ENCODE peak calls at places on chromosome 1, in four cellular contexts. C, M, Z and J are unnamed samples.

GRCh38 chr1:229221106-229222019 is 49.5 kb upstream of the RAB4A start:
- DNase-seq in M (peak; percentile 98), Z (no peak), C (peak; percentile 53), J (peak; percentile 34)

GRCh38 chr1:76950306-76950705 is 83.0 kb downstream of the ST6GALNAC5 start:
- DNase-seq in Z (no peak), C (no peak), M (no peak), J (no peak)

GRCh38 chr1:180117764-180118116 is 36.9 kb upstream of the QSOX1 start:
- DNase-seq in Z (no peak), M (no peak), C (peak; percentile 35), J (no peak)

GRCh38 chr1:236465231-236465958 is 58.4 kb upstream of the LGALS8 start:
- DNase-seq in C (no peak), M (no peak), Z (no peak), J (no peak)

GRCh38 chr1:3283849-3284248 is 170.6 kb upstream of the ARHGEF16 start:
- DNase-seq in Z (peak; percentile 30), C (peak; percentile 27), M (peak; percentile 10), J (peak; percentile 88)

GRCh38 chr1:6802454-6802853 is 17.2 kb downstream of the CAMTA1 start:
- DNase-seq in M (no peak), C (no peak), Z (no peak), J (no peak)

GRCh38 chr1:22553991-22554522 is 9.2 kb upstream of the EPHA8 start:
- DNase-seq in M (no peak), Z (peak; percentile 36), C (no peak), J (no peak)

GRCh38 chr1:154609398-154610380 is 1.7 kb upstream of the ADAR start:
- DNase-seq in C (no peak), Z (no peak), M (no peak), J (peak; percentile 66)

GRCh38 chr1:93338426-93338825 is 7.3 kb upstream of the DR1 start:
- DNase-seq in Z (no peak), C (peak; percentile 28), M (no peak), J (no peak)

GRCh38 chr1:1761504-1762376 is 16.5 kb downstream of the NADK start:
- DNase-seq in C (no peak), M (no peak), Z (no peak), J (no peak)

GRCh38 chr1:11802616-11802972 is 3.2 kb downstream of the MTHFR start:
- DNase-seq in M (no peak), Z (peak; percentile 84), C (no peak), J (no peak)

GRCh38 chr1:37999434-38000232 is 5.7 kb downstream of the FHL3 start:
- DNase-seq in M (peak; percentile 75), Z (peak; percentile 96), C (no peak), J (peak; percentile 55)

GRCh38 chr1:52651904-52652303 is 18.9 kb downstream of the SHISAL2A start:
- DNase-seq in M (peak; percentile 91), Z (no peak), C (no peak), J (no peak)

GRCh38 chr1:1304331-1305299 is 3.1 kb downstream of the ACAP3 start:
- DNase-seq in C (no peak), M (peak; percentile 62), Z (peak; percentile 84), J (peak; percentile 83)

GRCh38 chr1:152448496-152448895 is 34.4 kb upstream of the CRNN start:
- DNase-seq in C (no peak), M (no peak), Z (no peak), J (no peak)

GRCh38 chr1:28139033-28139712 is 37.3 kb downstream of the PTAFR start:
- DNase-seq in M (no peak), C (no peak), Z (no peak), J (no peak)

GRCh38 chr1:50275564-50275963 is 147.7 kb downstream of the DMRTA2 start:
- DNase-seq in C (no peak), M (no peak), Z (no peak), J (peak; percentile 48)
- TF ChIP-seq PHF8 in C (no peak), M (no peak), Z (no peak), J (no peak)

DNA sequence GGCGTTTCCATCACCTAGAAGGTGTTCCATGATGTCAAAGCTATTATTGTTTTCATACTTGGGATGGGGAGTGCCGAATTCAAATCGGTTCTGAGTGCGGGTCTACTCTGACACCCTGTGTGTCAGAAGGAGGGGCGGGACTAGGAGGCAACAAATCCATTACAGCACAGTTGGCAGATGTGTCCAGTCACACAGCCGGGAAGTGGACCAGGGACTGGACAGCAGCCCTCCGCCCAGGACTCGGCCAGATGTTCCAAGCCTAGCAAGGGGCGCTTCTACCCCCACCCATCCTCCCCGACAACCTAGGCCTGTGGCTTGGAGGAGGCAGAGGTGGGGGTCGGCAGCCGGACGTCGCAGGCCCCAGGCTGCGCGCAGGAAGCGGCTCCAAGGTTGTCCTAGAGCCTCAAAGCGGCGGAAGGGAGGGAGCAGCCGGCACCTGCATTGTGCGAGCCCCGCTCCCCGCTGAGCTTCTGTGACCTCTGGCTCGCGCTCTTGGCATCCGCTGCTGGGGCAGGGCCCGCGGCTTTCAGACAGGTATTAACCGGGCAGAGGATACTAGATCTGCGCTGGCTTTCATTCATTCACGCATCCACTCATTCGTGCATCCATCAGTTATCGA is 20.5 kb upstream of the MYCL start:
- DNase-seq in C (no peak), M (no peak), Z (no peak), J (peak; percentile 59)
- TF ChIP-seq PHF8 in C (no peak), M (no peak), Z (no peak), J (no peak)

GRCh38 chr1:156211243-156211642 is 1.6 kb upstream of the PMF1 start:
- DNase-seq in M (no peak), Z (no peak), C (no peak), J (no peak)

GRCh38 chr1:156213644-156213966 is 798 bp downstream of the PMF1 start:
- DNase-seq in M (no peak), C (no peak), Z (no peak), J (no peak)

GRCh38 chr1:156212130-156212529 is 677 bp upstream of the PMF1 start:
- DNase-seq in C (no peak), Z (no peak), M (no peak), J (no peak)

GRCh38 chr1:156212833-156213643 is at the start of gene PMF1:
- DNase-seq in Z (peak; percentile 97), M (peak; percentile 92), C (peak; percentile 100), J (peak; percentile 87)

GRCh38 chr1:156214024-156214748 is 1.4 kb downstream of the PMF1 start:
- DNase-seq in Z (peak; percentile 61), C (no peak), M (peak; percentile 45), J (no peak)
- TF ChIP-seq PHF8 in Z (no peak), C (no peak), M (no peak), J (no peak)

GRCh38 chr1:85001742-85002141 is 4.8 kb upstream of the MCOLN2 start:
- DNase-seq in Z (no peak), C (no peak), M (no peak), J (no peak)
- TF ChIP-seq PHF8 in Z (no peak), C (no peak), M (no peak), J (no peak)

DNA sequence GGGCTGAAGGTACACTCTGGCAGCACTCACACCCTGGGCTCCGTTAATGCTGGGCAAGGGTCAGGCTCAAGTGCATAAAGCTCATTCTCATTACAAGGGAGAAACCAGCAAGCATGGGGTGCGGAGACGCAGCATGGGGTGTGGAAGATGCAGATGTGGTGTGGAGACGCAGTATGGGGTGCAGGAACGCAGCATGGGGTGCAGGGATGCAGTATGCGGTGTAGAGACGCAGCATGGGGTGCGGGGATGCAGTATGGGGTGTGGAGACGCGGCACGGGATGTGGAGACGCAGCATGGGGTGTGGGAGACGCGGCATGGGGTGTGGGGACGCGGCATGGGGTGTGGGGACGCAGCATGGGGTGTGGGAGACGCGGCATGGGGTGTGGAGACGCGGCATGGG is 390.7 kb downstream of the NPHP4 start:
- DNase-seq in Z (no peak), C (no peak), M (no peak), J (no peak)
- TF ChIP-seq PHF8 in Z (no peak), C (no peak), M (no peak), J (no peak)

DNA sequence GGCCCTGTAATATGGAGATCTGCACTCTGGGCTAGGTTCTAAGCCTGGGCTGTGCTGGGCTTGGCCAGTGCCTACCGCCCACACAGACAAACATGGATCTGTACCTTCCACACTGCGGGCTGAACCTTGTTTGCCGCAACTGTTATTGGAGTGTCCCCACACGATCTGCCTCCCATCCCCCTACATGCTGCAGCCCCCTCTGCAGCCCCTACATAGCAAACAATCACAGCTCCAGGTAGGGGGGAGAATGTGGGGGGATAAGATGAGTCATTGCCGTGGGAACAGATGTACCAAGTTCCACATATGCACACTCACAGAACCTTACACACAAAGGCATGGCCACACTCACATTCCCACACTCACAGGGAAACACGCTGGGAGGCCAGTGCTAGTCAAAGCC is 2.1 kb upstream of the HCRTR1 start:
- DNase-seq in M (no peak), C (no peak), Z (no peak), J (no peak)
- TF ChIP-seq PHF8 in M (no peak), C (no peak), Z (no peak), J (no peak)